ENCODE peak calls at places on chromosome 20, in seven cellular contexts. One of them, this sample, is unnamed.

GRCh38 chr20:2118783-2119182 is 17.2 kb downstream of the STK35 start:
- DNase-seq in LoVo: no peak
- DNase-seq in amniotic stem cell: no peak
- DNase-seq in DMS79 treated with DMSO at 0.1 percent for 48 hours: no peak
- DNase-seq in ovary: no peak
- DNase-seq in mesendoderm: no peak
- DNase-seq in activated CD4-positive, alpha-beta T cell treated with anti-CD3 and anti-CD28 coated beads, Interleukin-2, amount 10 ng/mL, durations not matched to agents 7 days and 5 days: no peak
- DNase-seq in this sample: no peak

GRCh38 chr20:32761417-32761830 is 761 bp upstream of the DNMT3B start:
- DNase-seq in activated CD4-positive, alpha-beta T cell treated with anti-CD3 and anti-CD28 coated beads, Interleukin-2, amount 10 ng/mL, durations not matched to agents 7 days and 5 days: no peak
- DNase-seq in mesendoderm: no peak
- DNase-seq in ovary: no peak
- DNase-seq in amniotic stem cell: no peak
- DNase-seq in DMS79 treated with DMSO at 0.1 percent for 48 hours: no peak
- DNase-seq in LoVo: no peak
- DNase-seq in this sample: no peak

GRCh38 chr20:10060223-10060622 is 25.4 kb downstream of the ANKEF1 start:
- DNase-seq in amniotic stem cell: no peak
- DNase-seq in DMS79 treated with DMSO at 0.1 percent for 48 hours: peak; percentile 92
- DNase-seq in activated CD4-positive, alpha-beta T cell treated with anti-CD3 and anti-CD28 coated beads, Interleukin-2, amount 10 ng/mL, durations not matched to agents 7 days and 5 days: no peak
- DNase-seq in LoVo: no peak
- DNase-seq in ovary: no peak
- DNase-seq in mesendoderm: no peak
- DNase-seq in this sample: no peak

GRCh38 chr20:17617212-17617867 is 47.5 kb downstream of the DSTN start:
- DNase-seq in mesendoderm: peak; percentile 68
- DNase-seq in amniotic stem cell: no peak
- DNase-seq in DMS79 treated with DMSO at 0.1 percent for 48 hours: peak; percentile 73
- DNase-seq in ovary: peak; percentile 51
- DNase-seq in LoVo: no peak
- DNase-seq in activated CD4-positive, alpha-beta T cell treated with anti-CD3 and anti-CD28 coated beads, Interleukin-2, amount 10 ng/mL, durations not matched to agents 7 days and 5 days: peak; percentile 56
- DNase-seq in this sample: no peak

GRCh38 chr20:8132632-8133587 is 844 bp downstream of the PLCB1 start:
- DNase-seq in ovary: peak; percentile 16
- DNase-seq in amniotic stem cell: no peak
- DNase-seq in DMS79 treated with DMSO at 0.1 percent for 48 hours: no peak
- DNase-seq in LoVo: no peak
- DNase-seq in mesendoderm: no peak
- DNase-seq in activated CD4-positive, alpha-beta T cell treated with anti-CD3 and anti-CD28 coated beads, Interleukin-2, amount 10 ng/mL, durations not matched to agents 7 days and 5 days: peak; percentile 7
- DNase-seq in this sample: no peak

GRCh38 chr20:42635699-42636411 is 553.9 kb downstream of the PTPRT start:
- DNase-seq in amniotic stem cell: no peak
- DNase-seq in DMS79 treated with DMSO at 0.1 percent for 48 hours: no peak
- DNase-seq in LoVo: no peak
- DNase-seq in ovary: no peak
- DNase-seq in activated CD4-positive, alpha-beta T cell treated with anti-CD3 and anti-CD28 coated beads, Interleukin-2, amount 10 ng/mL, durations not matched to agents 7 days and 5 days: no peak
- DNase-seq in mesendoderm: no peak
- DNase-seq in this sample: no peak

GRCh38 chr20:29876911-29877285 is 1380.6 kb upstream of the DEFB115 start:
- DNase-seq in LoVo: no peak
- DNase-seq in ovary: no peak
- DNase-seq in mesendoderm: no peak
- DNase-seq in amniotic stem cell: no peak
- DNase-seq in DMS79 treated with DMSO at 0.1 percent for 48 hours: no peak
- DNase-seq in activated CD4-positive, alpha-beta T cell treated with anti-CD3 and anti-CD28 coated beads, Interleukin-2, amount 10 ng/mL, durations not matched to agents 7 days and 5 days: no peak
- DNase-seq in this sample: no peak

GRCh38 chr20:57698191-57698866 is 11.5 kb downstream of the PMEPA1 start:
- DNase-seq in ovary: no peak
- DNase-seq in DMS79 treated with DMSO at 0.1 percent for 48 hours: no peak
- DNase-seq in mesendoderm: peak; percentile 59
- DNase-seq in activated CD4-positive, alpha-beta T cell treated with anti-CD3 and anti-CD28 coated beads, Interleukin-2, amount 10 ng/mL, durations not matched to agents 7 days and 5 days: peak; percentile 39
- DNase-seq in LoVo: peak; percentile 95
- DNase-seq in amniotic stem cell: peak; percentile 93
- DNase-seq in this sample: no peak

GRCh38 chr20:40446868-40447267 is 242.2 kb downstream of the MAFB start:
- DNase-seq in LoVo: no peak
- DNase-seq in amniotic stem cell: no peak
- DNase-seq in activated CD4-positive, alpha-beta T cell treated with anti-CD3 and anti-CD28 coated beads, Interleukin-2, amount 10 ng/mL, durations not matched to agents 7 days and 5 days: no peak
- DNase-seq in mesendoderm: no peak
- DNase-seq in DMS79 treated with DMSO at 0.1 percent for 48 hours: no peak
- DNase-seq in ovary: no peak
- DNase-seq in this sample: no peak

GRCh38 chr20:9110916-9111432 is 42.1 kb downstream of the PLCB4 start:
- DNase-seq in DMS79 treated with DMSO at 0.1 percent for 48 hours: no peak
- DNase-seq in activated CD4-positive, alpha-beta T cell treated with anti-CD3 and anti-CD28 coated beads, Interleukin-2, amount 10 ng/mL, durations not matched to agents 7 days and 5 days: no peak
- DNase-seq in mesendoderm: no peak
- DNase-seq in LoVo: no peak
- DNase-seq in amniotic stem cell: no peak
- DNase-seq in ovary: no peak
- DNase-seq in this sample: no peak

GRCh38 chr20:19094959-19095541 is 117.4 kb upstream of the SLC24A3 start:
- DNase-seq in DMS79 treated with DMSO at 0.1 percent for 48 hours: no peak
- DNase-seq in amniotic stem cell: no peak
- DNase-seq in ovary: no peak
- DNase-seq in activated CD4-positive, alpha-beta T cell treated with anti-CD3 and anti-CD28 coated beads, Interleukin-2, amount 10 ng/mL, durations not matched to agents 7 days and 5 days: no peak
- DNase-seq in mesendoderm: no peak
- DNase-seq in LoVo: peak; percentile 32
- DNase-seq in this sample: no peak

This sample was measured in iPS DF 6.9.